ENCODE peak calls at places on chromosomes 6 and 20, in nine cellular contexts. One of them, this sample, is unnamed. For H3K4me1, the result is how much of the 10 kb centered on the place peaks cover.

GRCh38 chr6:64589961-64590360 is 954.4 kb downstream of the PHF3 start:
- DNase-seq in upper lobe of left lung: no peak
- DNase-seq in hepatocyte: no peak
- DNase-seq in fibroblast of lung: no peak
- DNase-seq in spleen: no peak
- DNase-seq in cardiac muscle cell: no peak
- DNase-seq in heart left ventricle: no peak
- DNase-seq in H1: no peak
- DNase-seq in lower lobe of right lung: no peak
- DNase-seq in this sample: no peak

GRCh38 chr6:65259080-65259479 is 447.9 kb downstream of the EYS start:
- DNase-seq in upper lobe of left lung: no peak
- DNase-seq in hepatocyte: peak
- DNase-seq in fibroblast of lung: peak
- DNase-seq in spleen: no peak
- DNase-seq in cardiac muscle cell: peak
- DNase-seq in heart left ventricle: no peak
- DNase-seq in H1: no peak
- DNase-seq in lower lobe of right lung: no peak
- DNase-seq in this sample: no peak

GRCh38 chr6:98054453-98054852 is 771.4 kb upstream of the MMS22L start:
- DNase-seq in upper lobe of left lung: no peak
- DNase-seq in hepatocyte: peak
- DNase-seq in fibroblast of lung: no peak
- DNase-seq in spleen: no peak
- DNase-seq in cardiac muscle cell: no peak
- DNase-seq in heart left ventricle: no peak
- DNase-seq in H1: no peak
- DNase-seq in lower lobe of right lung: no peak
- DNase-seq in this sample: no peak

GRCh38 chr6:41257369-41258195 is 28.9 kb downstream of the TREM1 start:
- DNase-seq in upper lobe of left lung: no peak
- DNase-seq in hepatocyte: peak
- DNase-seq in fibroblast of lung: peak
- DNase-seq in spleen: no peak
- DNase-seq in cardiac muscle cell: peak
- DNase-seq in heart left ventricle: no peak
- DNase-seq in H1: no peak
- DNase-seq in lower lobe of right lung: no peak
- DNase-seq in this sample: no peak

GRCh38 chr6:34067814-34068213 is 78.1 kb downstream of the GRM4 start:
- DNase-seq in upper lobe of left lung: no peak
- DNase-seq in hepatocyte: no peak
- DNase-seq in fibroblast of lung: no peak
- DNase-seq in spleen: no peak
- DNase-seq in cardiac muscle cell: no peak
- DNase-seq in heart left ventricle: no peak
- DNase-seq in H1: no peak
- DNase-seq in lower lobe of right lung: no peak
- DNase-seq in this sample: no peak

GRCh38 chr6:46466570-46466969 is 24.7 kb downstream of the RCAN2 start:
- DNase-seq in upper lobe of left lung: no peak
- DNase-seq in hepatocyte: no peak
- DNase-seq in fibroblast of lung: no peak
- DNase-seq in spleen: no peak
- DNase-seq in cardiac muscle cell: no peak
- DNase-seq in heart left ventricle: no peak
- DNase-seq in H1: no peak
- DNase-seq in lower lobe of right lung: no peak
- DNase-seq in this sample: no peak

GRCh38 chr6:150252714-150253444 is 110.0 kb downstream of the PPP1R14C start:
- DNase-seq in upper lobe of left lung: no peak
- DNase-seq in hepatocyte: peak
- DNase-seq in fibroblast of lung: no peak
- DNase-seq in spleen: no peak
- DNase-seq in cardiac muscle cell: no peak
- DNase-seq in heart left ventricle: no peak
- DNase-seq in H1: no peak
- DNase-seq in lower lobe of right lung: no peak
- DNase-seq in this sample: no peak

GRCh38 chr20:63711085-63711645 is 3.3 kb downstream of the ZGPAT start:
- DNase-seq in upper lobe of left lung: no peak
- DNase-seq in hepatocyte: no peak
- DNase-seq in fibroblast of lung: no peak
- DNase-seq in spleen: no peak
- DNase-seq in cardiac muscle cell: no peak
- DNase-seq in heart left ventricle: no peak
- DNase-seq in H1: no peak
- DNase-seq in lower lobe of right lung: no peak
- DNase-seq in this sample: peak

GRCh38 chr6:170446841-170447560 is 106.1 kb downstream of the PSMB1 start:
- DNase-seq in upper lobe of left lung: peak
- DNase-seq in hepatocyte: no peak
- DNase-seq in fibroblast of lung: no peak
- DNase-seq in spleen: peak
- DNase-seq in cardiac muscle cell: no peak
- DNase-seq in heart left ventricle: no peak
- DNase-seq in H1: no peak
- DNase-seq in lower lobe of right lung: no peak
- DNase-seq in this sample: peak

GRCh38 chr20:48769111-48769879 is 58.5 kb downstream of the PREX1 start:
- DNase-seq in upper lobe of left lung: no peak
- DNase-seq in hepatocyte: no peak
- DNase-seq in fibroblast of lung: no peak
- DNase-seq in spleen: peak
- DNase-seq in cardiac muscle cell: peak
- DNase-seq in heart left ventricle: no peak
- DNase-seq in H1: no peak
- DNase-seq in lower lobe of right lung: peak
- DNase-seq in this sample: peak

GRCh38 chr6:39053854-39054576 is 5.4 kb downstream of the GLP1R start:
- DNase-seq in upper lobe of left lung: no peak
- DNase-seq in hepatocyte: no peak
- DNase-seq in fibroblast of lung: no peak
- DNase-seq in spleen: peak
- DNase-seq in cardiac muscle cell: no peak
- DNase-seq in heart left ventricle: no peak
- DNase-seq in H1: no peak
- DNase-seq in lower lobe of right lung: no peak
- DNase-seq in this sample: no peak

GRCh38 chr6:148217921-148218320 is 124.7 kb upstream of the SASH1 start:
- DNase-seq in upper lobe of left lung: no peak
- DNase-seq in hepatocyte: no peak
- DNase-seq in fibroblast of lung: no peak
- DNase-seq in spleen: no peak
- DNase-seq in cardiac muscle cell: no peak
- DNase-seq in heart left ventricle: no peak
- DNase-seq in H1: no peak
- DNase-seq in lower lobe of right lung: no peak
- DNase-seq in this sample: no peak

GRCh38 chr20:43949741-43950618 is 35.3 kb downstream of the TOX2 start:
- DNase-seq in upper lobe of left lung: peak
- DNase-seq in hepatocyte: no peak
- DNase-seq in fibroblast of lung: no peak
- DNase-seq in spleen: peak
- DNase-seq in cardiac muscle cell: peak
- DNase-seq in heart left ventricle: no peak
- DNase-seq in H1: no peak
- DNase-seq in lower lobe of right lung: peak
- DNase-seq in this sample: no peak

GRCh38 chr6:170005680-170006470 is 254.5 kb downstream of the ERMARD start:
- DNase-seq in upper lobe of left lung: peak
- DNase-seq in hepatocyte: no peak
- DNase-seq in fibroblast of lung: no peak
- DNase-seq in spleen: no peak
- DNase-seq in cardiac muscle cell: no peak
- DNase-seq in heart left ventricle: no peak
- DNase-seq in H1: no peak
- DNase-seq in lower lobe of right lung: no peak
- DNase-seq in this sample: no peak

GRCh38 chr20:58690851-58691250 is 1.7 kb upstream of the NPEPL1 start:
- DNase-seq in upper lobe of left lung: no peak
- DNase-seq in hepatocyte: peak
- DNase-seq in fibroblast of lung: peak
- DNase-seq in spleen: no peak
- DNase-seq in cardiac muscle cell: peak
- DNase-seq in heart left ventricle: no peak
- DNase-seq in H1: no peak
- DNase-seq in lower lobe of right lung: no peak
- DNase-seq in this sample: peak

GRCh38 chr20:58692579-58693225 is at the start of gene NPEPL1:
- DNase-seq in upper lobe of left lung: peak
- DNase-seq in hepatocyte: peak
- DNase-seq in fibroblast of lung: peak
- DNase-seq in spleen: peak
- DNase-seq in cardiac muscle cell: peak
- DNase-seq in heart left ventricle: peak
- DNase-seq in H1: no peak
- DNase-seq in lower lobe of right lung: peak
- DNase-seq in this sample: peak

GRCh38 chr20:58691773-58692578 is 624 bp upstream of the NPEPL1 start:
- DNase-seq in upper lobe of left lung: peak
- DNase-seq in hepatocyte: no peak
- DNase-seq in fibroblast of lung: peak
- DNase-seq in spleen: peak
- DNase-seq in cardiac muscle cell: peak
- DNase-seq in heart left ventricle: peak
- DNase-seq in H1: no peak
- DNase-seq in lower lobe of right lung: peak
- DNase-seq in this sample: no peak

GRCh38 chr20:58690351-58690750 is 2.2 kb upstream of the NPEPL1 start:
- DNase-seq in upper lobe of left lung: no peak
- DNase-seq in hepatocyte: no peak
- DNase-seq in fibroblast of lung: no peak
- DNase-seq in spleen: no peak
- DNase-seq in cardiac muscle cell: peak
- DNase-seq in heart left ventricle: no peak
- DNase-seq in H1: no peak
- DNase-seq in lower lobe of right lung: no peak
- DNase-seq in this sample: no peak

DNA sequence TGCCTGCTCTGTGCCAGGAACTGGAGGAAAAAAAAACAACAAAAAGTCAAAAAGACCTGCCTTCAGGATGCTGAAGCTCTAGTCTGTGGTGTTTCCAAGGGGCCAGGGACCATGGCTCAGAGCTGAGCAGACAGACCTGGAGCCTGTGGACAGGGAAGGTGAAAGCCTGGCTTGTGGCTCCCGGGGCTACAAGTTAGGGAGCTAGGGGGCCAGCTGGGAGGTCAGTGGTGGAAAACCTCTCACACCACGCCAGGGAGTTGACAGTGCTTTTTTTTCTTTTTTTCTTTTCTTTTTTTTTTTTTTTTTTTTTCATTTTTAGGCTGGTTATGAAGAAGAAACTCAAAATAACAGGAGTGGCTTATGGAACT is 1.2 kb upstream of the NPEPL1 start:
- DNase-seq in upper lobe of left lung: no peak
- DNase-seq in hepatocyte: no peak
- DNase-seq in fibroblast of lung: no peak
- DNase-seq in spleen: peak
- DNase-seq in cardiac muscle cell: peak
- DNase-seq in heart left ventricle: no peak
- DNase-seq in H1: no peak
- DNase-seq in lower lobe of right lung: no peak
- DNase-seq in this sample: no peak
- H3K27ac ChIP-seq in upper lobe of left lung: peak
- H3K27ac ChIP-seq in hepatocyte: peak
- H3K27ac ChIP-seq in fibroblast of lung: no peak
- H3K27ac ChIP-seq in spleen: peak
- H3K27ac ChIP-seq in cardiac muscle cell: no peak
- H3K27ac ChIP-seq in heart left ventricle: peak
- H3K27ac ChIP-seq in H1: no peak
- H3K27ac ChIP-seq in lower lobe of right lung: peak
- H3K27ac ChIP-seq in this sample: peak

GRCh38 chr20:36094497-36094896 is 60.0 kb upstream of the EPB41L1 start:
- DNase-seq in upper lobe of left lung: no peak
- DNase-seq in hepatocyte: no peak
- DNase-seq in fibroblast of lung: peak
- DNase-seq in spleen: no peak
- DNase-seq in cardiac muscle cell: peak
- DNase-seq in heart left ventricle: peak
- DNase-seq in H1: no peak
- DNase-seq in lower lobe of right lung: no peak
- DNase-seq in this sample: peak
- H3K4me1 ChIP-seq in upper lobe of left lung: half or more
- H3K4me1 ChIP-seq in hepatocyte: under half
- H3K4me1 ChIP-seq in fibroblast of lung: under half
- H3K4me1 ChIP-seq in spleen: half or more
- H3K4me1 ChIP-seq in cardiac muscle cell: under half
- H3K4me1 ChIP-seq in heart left ventricle: under half
- H3K4me1 ChIP-seq in H1: under half
- H3K4me1 ChIP-seq in lower lobe of right lung: half or more
- H3K4me1 ChIP-seq in this sample: under half

DNA sequence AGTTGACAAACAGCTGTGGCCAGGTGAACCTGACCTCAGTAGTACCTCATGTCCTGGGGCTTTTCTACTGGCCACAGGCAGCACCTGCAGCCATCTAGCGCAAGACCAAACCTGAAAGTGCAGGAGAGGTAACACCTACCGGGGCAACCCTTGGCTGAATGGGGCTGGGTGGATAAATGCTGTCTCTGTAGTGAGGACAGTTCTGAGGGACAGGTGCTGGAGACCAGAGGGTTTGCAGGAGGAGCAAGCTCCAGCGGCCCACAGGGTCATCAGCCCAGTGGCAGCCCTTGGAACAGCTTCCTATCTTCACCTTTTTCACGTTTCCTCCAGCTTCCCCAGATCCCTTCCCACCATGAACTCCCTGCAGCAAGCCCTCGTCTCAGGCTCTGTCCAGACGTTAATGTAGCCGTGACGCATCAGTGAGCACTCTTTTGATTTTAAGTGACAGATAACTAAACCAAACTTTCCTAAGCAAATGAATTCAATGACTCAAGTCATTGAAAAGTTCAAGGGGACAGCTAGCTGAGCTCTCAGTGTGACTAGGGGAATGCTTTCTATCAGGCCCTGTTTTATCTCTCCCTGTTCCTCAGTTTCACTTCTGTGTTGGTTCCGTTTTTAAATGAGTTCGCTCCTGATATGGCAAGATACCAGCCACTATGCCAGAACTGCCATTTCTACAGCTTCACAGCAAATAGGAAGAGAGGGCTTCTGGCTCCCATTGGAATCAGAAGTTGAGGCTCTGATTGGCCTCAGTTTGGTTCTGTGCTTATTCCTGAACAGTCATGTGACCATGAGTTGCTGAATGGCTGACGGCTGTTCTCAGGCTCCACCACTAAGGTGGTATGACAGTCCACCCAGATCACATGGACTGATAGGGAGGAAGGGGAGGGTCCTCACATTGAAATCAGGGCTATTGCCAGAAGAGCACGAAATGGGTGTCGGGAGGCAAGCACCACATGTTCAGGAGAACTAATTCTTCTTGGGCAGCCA is 12.1 kb upstream of the PFDN4 start:
- DNase-seq in upper lobe of left lung: no peak
- DNase-seq in hepatocyte: no peak
- DNase-seq in fibroblast of lung: no peak
- DNase-seq in spleen: no peak
- DNase-seq in cardiac muscle cell: no peak
- DNase-seq in heart left ventricle: no peak
- DNase-seq in H1: no peak
- DNase-seq in lower lobe of right lung: no peak
- DNase-seq in this sample: no peak
- H3K27ac ChIP-seq in upper lobe of left lung: no peak
- H3K27ac ChIP-seq in hepatocyte: no peak
- H3K27ac ChIP-seq in fibroblast of lung: no peak
- H3K27ac ChIP-seq in spleen: no peak
- H3K27ac ChIP-seq in cardiac muscle cell: no peak
- H3K27ac ChIP-seq in heart left ventricle: no peak
- H3K27ac ChIP-seq in H1: no peak
- H3K27ac ChIP-seq in lower lobe of right lung: no peak
- H3K27ac ChIP-seq in this sample: no peak

GRCh38 chr6:117573006-117573680 is 29.2 kb downstream of the GOPC start:
- DNase-seq in upper lobe of left lung: no peak
- DNase-seq in hepatocyte: no peak
- DNase-seq in fibroblast of lung: no peak
- DNase-seq in spleen: no peak
- DNase-seq in cardiac muscle cell: no peak
- DNase-seq in heart left ventricle: no peak
- DNase-seq in H1: no peak
- DNase-seq in lower lobe of right lung: no peak
- DNase-seq in this sample: no peak
- H3K4me1 ChIP-seq in upper lobe of left lung: under half
- H3K4me1 ChIP-seq in hepatocyte: under half
- H3K4me1 ChIP-seq in fibroblast of lung: under half
- H3K4me1 ChIP-seq in spleen: under half
- H3K4me1 ChIP-seq in cardiac muscle cell: under half
- H3K4me1 ChIP-seq in heart left ventricle: under half
- H3K4me1 ChIP-seq in H1: under half
- H3K4me1 ChIP-seq in lower lobe of right lung: under half
- H3K4me1 ChIP-seq in this sample: under half